ENCODE peak calls at places on chromosome 22, in four cellular contexts. M, K, D and T are unnamed samples.

GRCh38 chr22:30947163-30947820 is 21.3 kb downstream of the MORC2 start:
- DNase-seq in D (no peak), M (no peak), K (no peak), T (no peak)

GRCh38 chr22:35341090-35341874 is 39.6 kb upstream of the HMOX1 start:
- DNase-seq in K (no peak), D (no peak), M (no peak), T (no peak)

GRCh38 chr22:35868938-35869337 is 151.3 kb downstream of the APOL5 start:
- DNase-seq in K (peak; percentile 9), D (no peak), M (no peak), T (no peak)

GRCh38 chr22:27456696-27457503 is 344.7 kb downstream of the MN1 start:
- DNase-seq in K (peak; percentile 81), D (no peak), M (no peak), T (no peak)

GRCh38 chr22:37231406-37232139 is 12.5 kb downstream of the RAC2 start:
- DNase-seq in M (no peak), D (no peak), K (no peak), T (no peak)

GRCh38 chr22:30262917-30263741 is 3.5 kb downstream of the OSM start:
- DNase-seq in M (peak; percentile 50), D (peak; percentile 74), K (peak; percentile 84), T (peak; percentile 74)

GRCh38 chr22:36239150-36239400 is 252 bp downstream of the APOL2 start:
- DNase-seq in K (peak; percentile 39), M (no peak), D (no peak), T (no peak)

GRCh38 chr22:19754701-19755144 is 5.9 kb upstream of the TBX1 start:
- DNase-seq in D (no peak), K (no peak), M (no peak), T (no peak)

GRCh38 chr22:22691716-22692701 is 47.6 kb downstream of the GGTLC2 start:
- DNase-seq in D (no peak), M (no peak), K (no peak), T (no peak)

GRCh38 chr22:22603470-22603947 is 40.9 kb upstream of the GGTLC2 start:
- DNase-seq in M (no peak), K (no peak), D (no peak), T (no peak)

GRCh38 chr22:42945736-42946135 is 69.2 kb downstream of the PACSIN2 start:
- DNase-seq in M (no peak), D (no peak), K (no peak), T (no peak)

GRCh38 chr22:22720201-22720723 is 75.8 kb downstream of the GGTLC2 start:
- DNase-seq in D (peak; percentile 93), K (peak; percentile 36), M (peak; percentile 61), T (peak; percentile 22)

GRCh38 chr22:47043835-47044721 is 281.6 kb downstream of the TBC1D22A start:
- DNase-seq in K (peak; percentile 47), D (no peak), M (peak; percentile 91), T (no peak)

GRCh38 chr22:23060612-23061400 is 9.5 kb upstream of the GNAZ start:
- DNase-seq in K (no peak), M (no peak), D (peak; percentile 46), T (no peak)

GRCh38 chr22:20021196-20022181 is 579 bp downstream of the TANGO2 start:
- DNase-seq in M (peak; percentile 18), K (peak; percentile 61), D (peak; percentile 91), T (no peak)

GRCh38 chr22:22506736-22507135 is 1.8 kb downstream of the ZNF280B start:
- DNase-seq in K (no peak), D (no peak), M (no peak), T (no peak)

GRCh38 chr22:29914165-29914564 is 31.2 kb downstream of the MTMR3 start:
- DNase-seq in D (no peak), M (no peak), K (peak; percentile 74), T (no peak)

GRCh38 chr22:49300951-49301397 is 526.7 kb downstream of the BRD1 start:
- DNase-seq in M (no peak), D (no peak), K (no peak), T (no peak)

GRCh38 chr22:48743601-48744282 is 1083.9 kb downstream of the BRD1 start:
- DNase-seq in K (no peak), D (no peak), M (no peak), T (no peak)